ENCODE peak calls at places on chromosomes 4 and X, in four cellular contexts. One of them, this sample, is unnamed.

GRCh38 chr4:89295415-89295927 is 12.1 kb downstream of the GPRIN3 start:
- DNase-seq in upper lobe of left lung: no peak
- DNase-seq in breast epithelium: no peak
- DNase-seq in brain microvascular endothelial cell: no peak
- DNase-seq in this sample: no peak

GRCh38 chrX:68718443-68718820 is 71.0 kb downstream of the STARD8 start:
- DNase-seq in brain microvascular endothelial cell: no peak
- DNase-seq in upper lobe of left lung: no peak
- DNase-seq in breast epithelium: no peak
- DNase-seq in this sample: no peak

GRCh38 chr4:54427826-54428225 is 198.7 kb downstream of the PDGFRA start:
- DNase-seq in breast epithelium: no peak
- DNase-seq in brain microvascular endothelial cell: no peak
- DNase-seq in upper lobe of left lung: no peak
- DNase-seq in this sample: no peak

GRCh38 chrX:139642241-139642927 is 65.6 kb downstream of the MCF2 start:
- DNase-seq in brain microvascular endothelial cell: no peak
- DNase-seq in upper lobe of left lung: no peak
- DNase-seq in breast epithelium: no peak
- DNase-seq in this sample: no peak

GRCh38 chr4:186946140-186946539 is 222.5 kb upstream of the FAT1 start:
- DNase-seq in upper lobe of left lung: no peak
- DNase-seq in breast epithelium: no peak
- DNase-seq in brain microvascular endothelial cell: no peak
- DNase-seq in this sample: no peak

GRCh38 chrX:71440401-71440800 is 74.2 kb downstream of the TAF1 start:
- DNase-seq in breast epithelium: no peak
- DNase-seq in brain microvascular endothelial cell: no peak
- DNase-seq in upper lobe of left lung: no peak
- DNase-seq in this sample: no peak

GRCh38 chr4:40402556-40402955 is 67.4 kb downstream of the CHRNA9 start:
- DNase-seq in upper lobe of left lung: no peak
- DNase-seq in breast epithelium: no peak
- DNase-seq in brain microvascular endothelial cell: no peak
- DNase-seq in this sample: no peak

GRCh38 chr4:26048378-26048882 is 134.4 kb downstream of the SMIM20 start:
- DNase-seq in breast epithelium: no peak
- DNase-seq in brain microvascular endothelial cell: peak
- DNase-seq in upper lobe of left lung: no peak
- DNase-seq in this sample: peak

GRCh38 chr4:83581411-83582288 is 45.7 kb downstream of the GPAT3 start:
- DNase-seq in brain microvascular endothelial cell: no peak
- DNase-seq in upper lobe of left lung: no peak
- DNase-seq in breast epithelium: no peak
- DNase-seq in this sample: no peak

GRCh38 chr4:21113496-21114213 is 413.4 kb downstream of the PACRGL start:
- DNase-seq in breast epithelium: no peak
- DNase-seq in brain microvascular endothelial cell: no peak
- DNase-seq in upper lobe of left lung: no peak
- DNase-seq in this sample: no peak

GRCh38 chrX:136529795-136530194 is 2.2 kb upstream of the VGLL1 start:
- DNase-seq in upper lobe of left lung: no peak
- DNase-seq in brain microvascular endothelial cell: no peak
- DNase-seq in breast epithelium: no peak
- DNase-seq in this sample: no peak

GRCh38 chrX:110156167-110156754 is 153.3 kb downstream of the TMEM164 start:
- DNase-seq in upper lobe of left lung: no peak
- DNase-seq in brain microvascular endothelial cell: no peak
- DNase-seq in breast epithelium: no peak
- DNase-seq in this sample: no peak

GRCh38 chr4:32145987-32146386 is 1425.8 kb downstream of the PCDH7 start:
- DNase-seq in brain microvascular endothelial cell: no peak
- DNase-seq in breast epithelium: no peak
- DNase-seq in upper lobe of left lung: no peak
- DNase-seq in this sample: no peak

GRCh38 chr4:47040828-47041227 is 9.5 kb downstream of the GABRB1 start:
- DNase-seq in brain microvascular endothelial cell: no peak
- DNase-seq in upper lobe of left lung: no peak
- DNase-seq in breast epithelium: no peak
- DNase-seq in this sample: no peak

GRCh38 chr4:178415925-178416324 is 973.7 kb upstream of the AGA start:
- DNase-seq in breast epithelium: no peak
- DNase-seq in upper lobe of left lung: no peak
- DNase-seq in brain microvascular endothelial cell: no peak
- DNase-seq in this sample: no peak

GRCh38 chrX:24682739-24683432 is 10.8 kb upstream of the POLA1 start:
- DNase-seq in upper lobe of left lung: no peak
- DNase-seq in breast epithelium: no peak
- DNase-seq in brain microvascular endothelial cell: no peak
- DNase-seq in this sample: no peak

GRCh38 chr4:83993774-83994173 is 457.9 kb downstream of the GPAT3 start:
- DNase-seq in brain microvascular endothelial cell: no peak
- DNase-seq in breast epithelium: no peak
- DNase-seq in upper lobe of left lung: no peak
- DNase-seq in this sample: no peak

GRCh38 chr4:57490520-57490919 is 380.3 kb upstream of the IGFBP7 start:
- DNase-seq in brain microvascular endothelial cell: no peak
- DNase-seq in breast epithelium: peak
- DNase-seq in upper lobe of left lung: no peak
- DNase-seq in this sample: no peak

GRCh38 chrX:107102980-107103379 is 15.6 kb downstream of the RBM41 start:
- DNase-seq in upper lobe of left lung: no peak
- DNase-seq in brain microvascular endothelial cell: no peak
- DNase-seq in breast epithelium: no peak
- DNase-seq in this sample: no peak
- TF ChIP-seq CTCF in upper lobe of left lung: no peak
- TF ChIP-seq CTCF in brain microvascular endothelial cell: no peak
- TF ChIP-seq CTCF in breast epithelium: no peak
- TF ChIP-seq CTCF in this sample: peak

DNA sequence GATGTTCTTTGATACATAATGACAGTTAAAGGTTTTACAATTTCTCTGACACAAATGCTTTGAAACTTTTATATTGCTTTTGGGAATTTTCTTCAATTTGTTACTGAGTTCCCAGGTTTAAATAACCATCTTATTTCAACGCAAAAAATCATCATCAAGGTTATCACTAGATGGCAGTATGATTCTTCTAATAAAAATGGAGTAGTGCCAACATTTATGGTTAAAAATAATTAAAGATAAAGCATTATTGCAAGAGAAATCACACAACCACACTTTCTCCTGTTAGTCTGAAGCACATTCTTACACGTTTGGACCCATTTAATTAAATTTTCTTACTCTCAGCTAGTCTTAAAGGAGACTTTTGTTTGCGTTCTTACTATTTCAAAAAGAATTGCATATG is 611.3 kb upstream of the CPXCR1 start:
- DNase-seq in breast epithelium: no peak
- DNase-seq in brain microvascular endothelial cell: no peak
- DNase-seq in upper lobe of left lung: no peak
- DNase-seq in this sample: no peak
- TF ChIP-seq CTCF in breast epithelium: no peak
- TF ChIP-seq CTCF in brain microvascular endothelial cell: no peak
- TF ChIP-seq CTCF in upper lobe of left lung: no peak
- TF ChIP-seq CTCF in this sample: no peak

GRCh38 chrX:43750248-43750676 is 94.2 kb downstream of the MAOA start:
- DNase-seq in brain microvascular endothelial cell: peak
- DNase-seq in upper lobe of left lung: peak
- DNase-seq in breast epithelium: no peak
- DNase-seq in this sample: peak
- TF ChIP-seq CTCF in brain microvascular endothelial cell: peak
- TF ChIP-seq CTCF in upper lobe of left lung: peak
- TF ChIP-seq CTCF in breast epithelium: peak
- TF ChIP-seq CTCF in this sample: peak

GRCh38 chr4:16278178-16278577 is 51.9 kb upstream of the TAPT1 start:
- DNase-seq in brain microvascular endothelial cell: no peak
- DNase-seq in breast epithelium: no peak
- DNase-seq in upper lobe of left lung: no peak
- DNase-seq in this sample: no peak
- TF ChIP-seq CTCF in brain microvascular endothelial cell: no peak
- TF ChIP-seq CTCF in breast epithelium: no peak
- TF ChIP-seq CTCF in upper lobe of left lung: no peak
- TF ChIP-seq CTCF in this sample: peak

GRCh38 chr4:36420111-36420679 is 138.8 kb downstream of the DTHD1 start:
- DNase-seq in breast epithelium: no peak
- DNase-seq in brain microvascular endothelial cell: no peak
- DNase-seq in upper lobe of left lung: no peak
- DNase-seq in this sample: no peak

GRCh38 chr4:36411338-36411737 is 129.9 kb downstream of the DTHD1 start:
- DNase-seq in breast epithelium: no peak
- DNase-seq in brain microvascular endothelial cell: no peak
- DNase-seq in upper lobe of left lung: no peak
- DNase-seq in this sample: no peak

GRCh38 chr4:36414248-36414647 is 132.8 kb downstream of the DTHD1 start:
- DNase-seq in upper lobe of left lung: no peak
- DNase-seq in breast epithelium: no peak
- DNase-seq in brain microvascular endothelial cell: no peak
- DNase-seq in this sample: no peak
- TF ChIP-seq CTCF in upper lobe of left lung: no peak
- TF ChIP-seq CTCF in breast epithelium: peak
- TF ChIP-seq CTCF in brain microvascular endothelial cell: no peak
- TF ChIP-seq CTCF in this sample: no peak

DNA sequence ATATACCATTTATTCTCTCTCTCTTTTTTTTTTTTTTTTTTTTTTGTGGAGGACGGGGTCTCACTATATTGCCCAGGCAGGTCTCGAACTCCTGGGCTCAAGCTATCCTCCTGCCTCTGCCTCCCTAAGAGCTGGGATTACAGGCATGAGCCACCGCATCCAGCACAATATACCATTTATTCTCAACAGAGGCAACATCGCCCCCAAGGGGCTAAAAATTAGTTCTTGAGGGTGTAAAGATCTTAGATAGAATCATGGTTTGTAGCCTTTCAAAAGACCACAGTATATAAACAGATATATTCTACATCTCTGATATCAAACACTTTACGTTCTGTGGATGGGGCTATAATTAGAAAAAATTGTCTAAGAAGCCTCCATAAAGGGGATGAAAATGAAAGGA is 39.8 kb upstream of the TCEAL2 start:
- DNase-seq in breast epithelium: no peak
- DNase-seq in upper lobe of left lung: no peak
- DNase-seq in brain microvascular endothelial cell: no peak
- DNase-seq in this sample: no peak
- TF ChIP-seq CTCF in breast epithelium: no peak
- TF ChIP-seq CTCF in upper lobe of left lung: no peak
- TF ChIP-seq CTCF in brain microvascular endothelial cell: no peak
- TF ChIP-seq CTCF in this sample: no peak

DNA sequence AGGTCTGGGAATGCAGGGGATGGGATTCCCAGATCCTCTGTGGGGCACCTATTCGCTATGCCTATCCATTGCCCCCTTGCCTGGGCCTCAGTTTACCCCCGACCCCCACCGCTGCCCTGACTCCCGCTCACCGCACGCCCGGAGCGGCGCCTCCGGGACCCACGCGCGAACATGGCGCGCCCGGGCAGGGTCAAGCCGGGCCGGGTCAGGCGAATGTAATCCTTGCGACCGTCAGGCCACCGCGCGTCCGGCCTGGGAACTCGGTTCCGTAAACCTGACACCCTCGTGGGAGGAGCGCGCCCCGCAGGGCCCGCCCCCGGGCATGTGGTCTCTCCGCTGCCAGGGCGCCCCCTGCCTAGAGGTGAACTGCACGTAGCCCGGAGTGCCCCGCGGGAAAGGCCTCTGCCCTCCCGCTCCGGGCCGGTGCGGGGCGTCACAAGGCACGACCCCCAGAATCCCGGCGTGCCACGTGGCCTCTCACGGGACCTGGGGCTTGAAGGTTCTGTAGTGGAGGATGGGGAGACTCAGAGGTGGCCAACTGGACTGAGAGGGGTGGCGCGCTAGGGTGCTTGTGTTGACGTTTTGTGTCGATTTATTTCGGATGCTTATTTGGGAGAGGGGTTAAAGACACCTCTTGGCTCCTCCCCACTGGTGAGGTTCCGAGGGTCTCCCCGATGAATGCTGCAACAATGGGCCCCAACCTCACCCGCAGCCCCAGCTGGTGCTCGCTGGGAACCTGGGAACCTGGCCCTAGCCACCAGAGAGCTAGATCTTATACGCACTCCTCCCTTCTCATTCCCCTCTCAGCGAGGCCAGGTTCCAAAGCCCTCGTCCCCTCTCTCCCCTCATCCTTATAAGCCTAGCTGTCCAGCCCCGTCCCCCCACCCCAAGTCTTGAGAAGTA is at the start of gene PRICKLE3:
- DNase-seq in upper lobe of left lung: peak
- DNase-seq in breast epithelium: peak
- DNase-seq in brain microvascular endothelial cell: peak
- DNase-seq in this sample: no peak
- TF ChIP-seq CTCF in upper lobe of left lung: no peak
- TF ChIP-seq CTCF in breast epithelium: no peak
- TF ChIP-seq CTCF in brain microvascular endothelial cell: peak
- TF ChIP-seq CTCF in this sample: peak

GRCh38 chr4:6971536-6972374 is 62.1 kb downstream of the TBC1D14 start:
- DNase-seq in brain microvascular endothelial cell: no peak
- DNase-seq in breast epithelium: no peak
- DNase-seq in upper lobe of left lung: no peak
- DNase-seq in this sample: no peak
- TF ChIP-seq CTCF in brain microvascular endothelial cell: no peak
- TF ChIP-seq CTCF in breast epithelium: no peak
- TF ChIP-seq CTCF in upper lobe of left lung: no peak
- TF ChIP-seq CTCF in this sample: no peak